ENCODE peak calls at places on chromosomes 16 and 17, in six cellular contexts. One of them, this sample, is unnamed.
A peak's percentile ranks its signal among the peaks of the same experiment; 100 is the strongest.

GRCh38 chr16:25868966-25869365 is 177.2 kb downstream of the HS3ST4 start:
- DNase-seq in GM13977: no peak
- DNase-seq in AML-193: no peak
- DNase-seq in central memory CD4-positive, alpha-beta T cell: no peak
- DNase-seq in neural crest cell: no peak
- DNase-seq in SHP77: no peak
- DNase-seq in this sample: peak; percentile 73

GRCh38 chr17:75010683-75011406 is 1.6 kb upstream of the MRPL58 start:
- DNase-seq in central memory CD4-positive, alpha-beta T cell: no peak
- DNase-seq in SHP77: peak; percentile 98
- DNase-seq in AML-193: no peak
- DNase-seq in neural crest cell: no peak
- DNase-seq in GM13977: peak; percentile 16
- DNase-seq in this sample: peak; percentile 82

GRCh38 chr17:65556014-65556909 is 5.2 kb downstream of the AXIN2 start:
- DNase-seq in SHP77: peak; percentile 56
- DNase-seq in neural crest cell: peak; percentile 90
- DNase-seq in GM13977: peak; percentile 70
- DNase-seq in AML-193: peak; percentile 27
- DNase-seq in central memory CD4-positive, alpha-beta T cell: peak; percentile 82
- DNase-seq in this sample: peak; percentile 92

GRCh38 chr17:9140550-9141422 is 119.5 kb downstream of the NTN1 start:
- DNase-seq in SHP77: no peak
- DNase-seq in AML-193: no peak
- DNase-seq in neural crest cell: no peak
- DNase-seq in GM13977: no peak
- DNase-seq in central memory CD4-positive, alpha-beta T cell: no peak
- DNase-seq in this sample: peak; percentile 68

GRCh38 chr17:1299729-1300579 is 20.5 kb downstream of the TRARG1 start:
- DNase-seq in GM13977: no peak
- DNase-seq in neural crest cell: no peak
- DNase-seq in SHP77: no peak
- DNase-seq in central memory CD4-positive, alpha-beta T cell: no peak
- DNase-seq in AML-193: no peak
- DNase-seq in this sample: no peak

GRCh38 chr16:46651305-46651704 is 30.1 kb upstream of the SHCBP1 start:
- DNase-seq in SHP77: no peak
- DNase-seq in AML-193: no peak
- DNase-seq in central memory CD4-positive, alpha-beta T cell: no peak
- DNase-seq in neural crest cell: no peak
- DNase-seq in GM13977: no peak
- DNase-seq in this sample: no peak

GRCh38 chr16:30367349-30368009 is 2.8 kb downstream of the TBC1D10B start:
- DNase-seq in GM13977: no peak
- DNase-seq in SHP77: no peak
- DNase-seq in AML-193: no peak
- DNase-seq in neural crest cell: no peak
- DNase-seq in central memory CD4-positive, alpha-beta T cell: no peak
- DNase-seq in this sample: no peak

GRCh38 chr17:29549169-29549935 is 17.5 kb downstream of the ABHD15 start:
- DNase-seq in AML-193: no peak
- DNase-seq in central memory CD4-positive, alpha-beta T cell: no peak
- DNase-seq in GM13977: peak; percentile 73
- DNase-seq in neural crest cell: no peak
- DNase-seq in SHP77: no peak
- DNase-seq in this sample: peak; percentile 49

GRCh38 chr16:49282690-49283375 is 1.2 kb upstream of the CBLN1 start:
- DNase-seq in AML-193: no peak
- DNase-seq in GM13977: peak; percentile 31
- DNase-seq in SHP77: no peak
- DNase-seq in neural crest cell: no peak
- DNase-seq in central memory CD4-positive, alpha-beta T cell: no peak
- DNase-seq in this sample: peak; percentile 49

GRCh38 chr16:56302506-56302905 is 111.2 kb downstream of the GNAO1 start:
- DNase-seq in SHP77: no peak
- DNase-seq in central memory CD4-positive, alpha-beta T cell: no peak
- DNase-seq in GM13977: no peak
- DNase-seq in neural crest cell: no peak
- DNase-seq in AML-193: no peak
- DNase-seq in this sample: no peak

GRCh38 chr16:35200662-35201061 is 1741.2 kb downstream of the TP53TG3F start:
- DNase-seq in neural crest cell: no peak
- DNase-seq in GM13977: no peak
- DNase-seq in SHP77: no peak
- DNase-seq in AML-193: no peak
- DNase-seq in central memory CD4-positive, alpha-beta T cell: no peak
- DNase-seq in this sample: no peak

GRCh38 chr16:3774156-3774767 is 56.9 kb upstream of the TRAP1 start:
- DNase-seq in neural crest cell: no peak
- DNase-seq in SHP77: no peak
- DNase-seq in central memory CD4-positive, alpha-beta T cell: no peak
- DNase-seq in GM13977: no peak
- DNase-seq in AML-193: no peak
- DNase-seq in this sample: no peak

GRCh38 chr16:73713817-73714495 is 582.7 kb upstream of the PSMD7 start:
- DNase-seq in neural crest cell: peak; percentile 52
- DNase-seq in GM13977: no peak
- DNase-seq in central memory CD4-positive, alpha-beta T cell: no peak
- DNase-seq in AML-193: no peak
- DNase-seq in SHP77: peak; percentile 51
- DNase-seq in this sample: peak; percentile 52

GRCh38 chr16:11360581-11360980 is 15.3 kb downstream of the RMI2 start:
- DNase-seq in central memory CD4-positive, alpha-beta T cell: no peak
- DNase-seq in neural crest cell: no peak
- DNase-seq in AML-193: no peak
- DNase-seq in GM13977: no peak
- DNase-seq in SHP77: no peak
- DNase-seq in this sample: no peak

GRCh38 chr16:85688586-85689284 is at the start of gene GINS2:
- DNase-seq in central memory CD4-positive, alpha-beta T cell: peak; percentile 88
- DNase-seq in SHP77: peak; percentile 96
- DNase-seq in neural crest cell: peak; percentile 73
- DNase-seq in AML-193: peak; percentile 84
- DNase-seq in GM13977: peak; percentile 100
- DNase-seq in this sample: peak; percentile 97

GRCh38 chr16:2205967-2206313 is 686 bp downstream of the MLST8 start:
- DNase-seq in neural crest cell: peak; percentile 38
- DNase-seq in SHP77: no peak
- DNase-seq in GM13977: no peak
- DNase-seq in AML-193: peak; percentile 63
- DNase-seq in central memory CD4-positive, alpha-beta T cell: no peak
- DNase-seq in this sample: no peak

GRCh38 chr16:67673712-67674580 is 7.3 kb downstream of the C16orf86 start:
- DNase-seq in SHP77: peak; percentile 40
- DNase-seq in AML-193: peak; percentile 21
- DNase-seq in GM13977: no peak
- DNase-seq in central memory CD4-positive, alpha-beta T cell: no peak
- DNase-seq in neural crest cell: no peak
- DNase-seq in this sample: peak; percentile 45

GRCh38 chr16:1887711-1888354 is 15.9 kb upstream of the MEIOB start:
- DNase-seq in AML-193: no peak
- DNase-seq in central memory CD4-positive, alpha-beta T cell: no peak
- DNase-seq in SHP77: no peak
- DNase-seq in neural crest cell: no peak
- DNase-seq in GM13977: no peak
- DNase-seq in this sample: no peak

GRCh38 chr16:88366704-88367047 is 16.1 kb upstream of the ZNF469 start:
- DNase-seq in SHP77: no peak
- DNase-seq in AML-193: no peak
- DNase-seq in GM13977: no peak
- DNase-seq in neural crest cell: no peak
- DNase-seq in central memory CD4-positive, alpha-beta T cell: no peak
- DNase-seq in this sample: no peak

GRCh38 chr16:2160915-2161551 is 5.5 kb downstream of the TRAF7 start:
- DNase-seq in AML-193: no peak
- DNase-seq in SHP77: no peak
- DNase-seq in central memory CD4-positive, alpha-beta T cell: no peak
- DNase-seq in neural crest cell: no peak
- DNase-seq in GM13977: peak; percentile 75
- DNase-seq in this sample: no peak

This sample was measured in left kidney.